ENCODE peak calls at places on chromosomes 6 and 20, in ten cellular contexts. M, V, E, J, P, T, H, F, U and W are unnamed samples.

GRCh38 chr20:25478889-25479568 is 71.6 kb downstream of the GINS1 start:
- DNase-seq in M (no peak), V (no peak), E (no peak), J (no peak), P (no peak), T (no peak), H (no peak), F (no peak), U (no peak), W (no peak)

GRCh38 chr6:53257533-53257932 is 91.2 kb downstream of the ELOVL5 start:
- DNase-seq in M (no peak), V (no peak), E (no peak), J (no peak), P (no peak), T (no peak), H (no peak), F (no peak), U (no peak), W (no peak)

GRCh38 chr6:13334953-13335352 is 6.6 kb upstream of the TBC1D7 start:
- DNase-seq in M (no peak), V (no peak), E (no peak), J (no peak), P (no peak), T (no peak), H (no peak), F (no peak), U (peak), W (no peak)

GRCh38 chr6:11233936-11234573 is 1.6 kb upstream of the NEDD9 start:
- DNase-seq in M (no peak), V (no peak), E (no peak), J (no peak), P (no peak), T (no peak), H (no peak), F (no peak), U (no peak), W (no peak)

GRCh38 chr20:43537921-43538854 is 20.6 kb upstream of the SGK2 start:
- DNase-seq in M (no peak), V (peak), E (no peak), J (peak), P (peak), T (peak), H (peak), F (peak), U (peak), W (peak)

GRCh38 chr6:42889815-42890214 is 10.4 kb downstream of the RPL7L1 start:
- DNase-seq in M (no peak), V (no peak), E (no peak), J (no peak), P (no peak), T (no peak), H (peak), F (no peak), U (peak), W (no peak)

GRCh38 chr20:36550797-36551299 is 9.5 kb downstream of the MYL9 start:
- DNase-seq in M (no peak), V (no peak), E (no peak), J (no peak), P (no peak), T (no peak), H (no peak), F (no peak), U (no peak), W (no peak)

GRCh38 chr6:109722564-109723254 is 31.6 kb downstream of the FIG4 start:
- DNase-seq in M (no peak), V (no peak), E (no peak), J (no peak), P (no peak), T (no peak), H (no peak), F (no peak), U (no peak), W (no peak)

GRCh38 chr6:163543311-163543710 is 128.8 kb downstream of the QKI start:
- DNase-seq in M (peak), V (no peak), E (no peak), J (no peak), P (no peak), T (no peak), H (no peak), F (no peak), U (no peak), W (no peak)

GRCh38 chr6:12060780-12061619 is 48.9 kb downstream of the HIVEP1 start:
- DNase-seq in M (peak), V (peak), E (peak), J (peak), P (peak), T (no peak), H (peak), F (no peak), U (no peak), W (peak)

GRCh38 chr20:47274449-47275108 is 81.9 kb downstream of the ZMYND8 start:
- DNase-seq in M (no peak), V (no peak), E (peak), J (peak), P (no peak), T (no peak), H (no peak), F (no peak), U (peak), W (no peak)

GRCh38 chr6:146913842-146914562 is 290.2 kb upstream of the STXBP5 start:
- DNase-seq in M (peak), V (peak), E (peak), J (peak), P (peak), T (peak), H (no peak), F (peak), U (peak), W (no peak)

GRCh38 chr6:100300221-100300736 is 164.4 kb downstream of the SIM1 start:
- DNase-seq in M (no peak), V (no peak), E (peak), J (peak), P (no peak), T (no peak), H (no peak), F (no peak), U (peak), W (no peak)

GRCh38 chr6:2766767-2767314 is 1.6 kb downstream of the WRNIP1 start:
- DNase-seq in M (no peak), V (no peak), E (no peak), J (no peak), P (no peak), T (no peak), H (no peak), F (no peak), U (peak), W (no peak)

GRCh38 chr6:44309092-44309491 is 4.1 kb downstream of the AARS2 start:
- DNase-seq in M (no peak), V (no peak), E (peak), J (no peak), P (no peak), T (no peak), H (no peak), F (no peak), U (no peak), W (no peak)

GRCh38 chr20:23200914-23201313 is 114.8 kb upstream of the CD93 start:
- DNase-seq in M (peak), V (peak), E (peak), J (peak), P (peak), T (no peak), H (peak), F (peak), U (peak), W (no peak)

GRCh38 chr20:4016349-4017050 is 1.1 kb upstream of the RNF24 start:
- DNase-seq in M (no peak), V (no peak), E (no peak), J (no peak), P (no peak), T (no peak), H (no peak), F (no peak), U (no peak), W (no peak)

GRCh38 chr6:159056941-159057340 is 12.2 kb upstream of the TAGAP start:
- DNase-seq in M (no peak), V (no peak), E (no peak), J (no peak), P (no peak), T (no peak), H (no peak), F (no peak), U (no peak), W (no peak)

GRCh38 chr20:4814696-4815252 is 93.1 kb downstream of the PRND start:
- DNase-seq in M (no peak), V (peak), E (no peak), J (no peak), P (peak), T (no peak), H (peak), F (no peak), U (no peak), W (peak)

GRCh38 chr6:90719321-90720195 is 132.7 kb upstream of the MAP3K7 start:
- DNase-seq in M (no peak), V (no peak), E (peak), J (no peak), P (no peak), T (no peak), H (no peak), F (no peak), U (no peak), W (no peak)

GRCh38 chr6:1667012-1667804 is 57.5 kb downstream of the FOXC1 start:
- DNase-seq in M (no peak), V (peak), E (no peak), J (no peak), P (no peak), T (no peak), H (no peak), F (no peak), U (no peak), W (no peak)

GRCh38 chr6:139922236-139922635 is 547.8 kb upstream of the CITED2 start:
- DNase-seq in M (no peak), V (peak), E (no peak), J (no peak), P (no peak), T (no peak), H (no peak), F (no peak), U (no peak), W (no peak)

GRCh38 chr6:158327216-158327615 is 15.0 kb downstream of the TULP4 start:
- DNase-seq in M (no peak), V (no peak), E (no peak), J (no peak), P (no peak), T (no peak), H (no peak), F (no peak), U (no peak), W (no peak)

GRCh38 chr20:9838035-9838377 is 870 bp downstream of the PAK5 start:
- DNase-seq in M (no peak), V (no peak), E (no peak), J (no peak), P (no peak), T (no peak), H (no peak), F (no peak), U (no peak), W (no peak)

GRCh38 chr20:19936801-19937583 is 80.2 kb upstream of the NAA20 start:
- DNase-seq in M (no peak), V (no peak), E (no peak), J (no peak), P (peak), T (no peak), H (peak), F (no peak), U (no peak), W (no peak)

GRCh38 chr20:63082939-63083735 is 76.4 kb upstream of the BHLHE23 start:
- DNase-seq in M (no peak), V (no peak), E (no peak), J (no peak), P (no peak), T (no peak), H (no peak), F (no peak), U (no peak), W (no peak)

GRCh38 chr6:13712485-13712990 is 903 bp upstream of the RANBP9 start:
- DNase-seq in M (no peak), V (peak), E (no peak), J (no peak), P (no peak), T (peak), H (no peak), F (no peak), U (peak), W (no peak)

GRCh38 chr6:37261198-37261597 is 3.3 kb upstream of the TMEM217 start:
- DNase-seq in M (no peak), V (no peak), E (no peak), J (no peak), P (no peak), T (no peak), H (no peak), F (no peak), U (no peak), W (no peak)

GRCh38 chr6:37137201-37137880 is 32.6 kb upstream of the PIM1 start:
- DNase-seq in M (no peak), V (no peak), E (peak), J (peak), P (no peak), T (peak), H (no peak), F (peak), U (peak), W (no peak)

GRCh38 chr6:142945071-142945445 is at the start of gene HIVEP2:
- DNase-seq in M (no peak), V (peak), E (peak), J (peak), P (peak), T (peak), H (peak), F (peak), U (peak), W (peak)

GRCh38 chr6:163254341-163254835 is 160.1 kb upstream of the QKI start:
- DNase-seq in M (no peak), V (no peak), E (no peak), J (no peak), P (no peak), T (no peak), H (no peak), F (no peak), U (no peak), W (no peak)

GRCh38 chr20:32583581-32584045 is 1.5 kb downstream of the NOL4L start:
- DNase-seq in M (no peak), V (no peak), E (no peak), J (no peak), P (no peak), T (no peak), H (no peak), F (peak), U (no peak), W (no peak)

GRCh38 chr6:137927777-137928218 is 60.7 kb downstream of the TNFAIP3 start:
- DNase-seq in M (no peak), V (peak), E (no peak), J (no peak), P (peak), T (no peak), H (peak), F (no peak), U (no peak), W (peak)

GRCh38 chr20:38473353-38473795 is 731 bp downstream of the RALGAPB start:
- DNase-seq in M (no peak), V (peak), E (no peak), J (no peak), P (no peak), T (no peak), H (no peak), F (peak), U (peak), W (no peak)

GRCh38 chr6:33206027-33206863 is 1.8 kb downstream of the HSD17B8 start:
- DNase-seq in M (no peak), V (no peak), E (no peak), J (no peak), P (no peak), T (no peak), H (no peak), F (no peak), U (no peak), W (no peak)
- H3K27ac ChIP-seq in M (no peak), V (no peak), E (peak), J (peak), P (no peak), T (no peak), H (no peak), F (no peak), U (peak), W (no peak)

DNA sequence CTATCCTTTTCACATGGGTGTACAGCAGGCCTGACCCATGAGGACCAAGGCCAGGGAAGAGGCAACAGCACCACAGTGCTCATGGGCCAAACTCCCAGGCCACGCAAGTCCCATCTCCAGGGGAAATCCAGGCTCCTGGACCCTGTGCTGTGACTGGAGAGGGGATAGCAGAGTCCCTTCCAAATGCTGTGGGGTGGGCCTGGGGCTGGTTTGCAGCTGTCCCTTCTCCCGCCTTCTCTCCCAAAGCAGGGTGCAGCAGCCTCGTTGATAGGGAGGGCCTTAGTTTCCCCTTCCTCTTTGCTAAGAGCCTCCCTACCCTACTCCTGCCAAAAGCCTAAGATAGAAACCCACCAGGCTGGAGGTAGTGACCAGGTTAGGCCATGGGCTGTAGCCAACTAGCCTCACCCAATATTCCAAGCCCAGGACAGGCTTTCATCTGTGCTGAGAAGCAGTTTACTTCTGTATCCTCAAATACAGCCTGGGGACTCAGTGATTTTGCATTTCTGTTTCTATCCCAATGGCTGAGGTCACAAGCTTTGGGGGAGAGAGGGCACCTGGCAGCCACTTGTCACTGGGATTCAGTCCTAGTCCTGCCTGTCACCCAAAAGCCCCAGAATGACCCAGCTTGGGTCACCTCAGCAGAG is 1.4 kb downstream of the CTSZ start:
- DNase-seq in M (no peak), V (no peak), E (no peak), J (no peak), P (no peak), T (no peak), H (no peak), F (no peak), U (no peak), W (no peak)
- H3K27ac ChIP-seq in M (no peak), V (peak), E (no peak), J (peak), P (peak), T (peak), H (peak), F (no peak), U (no peak), W (peak)

DNA sequence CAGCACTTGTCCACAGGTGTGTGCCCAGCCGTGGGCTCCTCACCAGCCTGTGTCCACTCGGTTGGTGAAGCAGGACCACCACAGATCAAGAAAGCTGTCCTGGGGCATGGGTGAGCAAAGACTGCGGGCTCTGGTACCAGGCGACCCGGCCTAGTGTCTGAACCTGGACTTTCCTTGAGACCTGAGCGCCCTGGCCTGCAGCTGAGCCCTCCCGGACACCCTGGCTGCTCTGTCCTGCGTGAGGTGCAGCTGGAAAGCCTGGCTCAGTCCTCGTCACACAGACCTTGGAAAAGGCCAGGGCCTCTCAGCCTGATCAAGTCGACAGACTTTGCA is 201.2 kb upstream of the THBS2 start:
- DNase-seq in M (no peak), V (no peak), E (no peak), J (no peak), P (no peak), T (no peak), H (no peak), F (no peak), U (no peak), W (no peak)
- H3K27ac ChIP-seq in M (no peak), V (no peak), E (no peak), J (no peak), P (peak), T (no peak), H (no peak), F (peak), U (no peak), W (no peak)

DNA sequence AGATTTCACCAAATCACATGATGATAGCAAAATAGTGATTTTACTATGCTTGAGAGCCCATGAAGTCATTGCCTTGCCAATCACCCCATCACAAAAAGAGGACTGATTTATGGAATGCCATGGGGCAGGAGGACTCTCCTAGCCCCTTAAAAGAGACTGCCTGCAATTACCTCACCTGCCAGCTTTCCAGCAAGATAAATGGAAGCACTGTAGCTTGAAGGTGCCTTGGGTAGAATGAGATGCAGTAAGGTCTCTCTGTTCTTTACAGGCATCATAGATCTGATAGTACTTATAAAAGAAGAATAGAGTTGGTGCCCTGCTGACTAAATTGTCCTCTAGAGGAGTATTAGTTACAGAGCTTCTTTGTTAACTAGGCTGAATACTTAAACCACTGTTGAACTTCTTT is 242.3 kb downstream of the TMEM242 start:
- DNase-seq in M (no peak), V (no peak), E (no peak), J (no peak), P (no peak), T (no peak), H (no peak), F (no peak), U (no peak), W (no peak)
- H3K27ac ChIP-seq in M (no peak), V (no peak), E (no peak), J (no peak), P (no peak), T (no peak), H (no peak), F (no peak), U (no peak), W (no peak)